ENCODE peak calls at places on chromosomes 6 and 20, in six cellular contexts. D is Peyer's patch; Q is prostate gland; O is Panc1; E is CD4-positive, CD25-positive, alpha-beta regulatory T cell; L is sigmoid colon. Z is an unnamed sample. For H3K4me1, the result is how much of the 10 kb centered on the place peaks cover.

GRCh38 chr20:64090165-64090564 is 6.0 kb upstream of the LKAAEAR1 start:
- DNase-seq in D (no peak), Q (no peak), O (no peak), E (no peak), L (no peak), Z (no peak)

GRCh38 chr20:3754258-3754595 is 13.3 kb downstream of the ADISSP start:
- DNase-seq in D (no peak), Q (no peak), O (no peak), E (no peak), L (peak), Z (no peak)

GRCh38 chr6:45924763-45925342 is 90.8 kb downstream of the CLIC5 start:
- DNase-seq in D (no peak), Q (no peak), O (no peak), E (no peak), L (no peak), Z (no peak)

GRCh38 chr20:43119720-43120119 is 70.0 kb downstream of the PTPRT start:
- DNase-seq in D (no peak), Q (no peak), O (no peak), E (no peak), L (no peak), Z (no peak)

GRCh38 chr6:150208606-150209352 is 65.9 kb downstream of the PPP1R14C start:
- DNase-seq in D (no peak), Q (no peak), O (no peak), E (no peak), L (no peak), Z (no peak)

GRCh38 chr20:11266571-11266970 is 592.8 kb upstream of the JAG1 start:
- DNase-seq in D (no peak), Q (no peak), O (peak), E (no peak), L (no peak), Z (no peak)

GRCh38 chr6:30885999-30886896 is 1.9 kb downstream of the DDR1 start:
- DNase-seq in D (no peak), Q (peak), O (no peak), E (no peak), L (peak), Z (peak)

GRCh38 chr6:111721677-111722219 is 116.1 kb upstream of the TRAF3IP2 start:
- DNase-seq in D (peak), Q (no peak), O (no peak), E (peak), L (no peak), Z (no peak)

GRCh38 chr6:152981989-152982767 is 663 bp downstream of the FBXO5 start:
- DNase-seq in D (no peak), Q (no peak), O (no peak), E (no peak), L (peak), Z (peak)

GRCh38 chr6:41727705-41728072 is 7.7 kb downstream of the TFEB start:
- DNase-seq in D (no peak), Q (no peak), O (no peak), E (no peak), L (no peak), Z (peak)

GRCh38 chr20:610130-611046 is at the start of gene TCF15:
- DNase-seq in D (no peak), Q (no peak), O (no peak), E (no peak), L (no peak), Z (peak)

GRCh38 chr6:85594197-85594930 is 706 bp upstream of the SNX14 start:
- DNase-seq in D (no peak), Q (peak), O (no peak), E (no peak), L (no peak), Z (no peak)

GRCh38 chr6:387293-387694 is 4.3 kb upstream of the IRF4 start:
- DNase-seq in D (no peak), Q (no peak), O (no peak), E (no peak), L (no peak), Z (no peak)

GRCh38 chr6:35730745-35731413 is 6.0 kb upstream of the ARMC12 start:
- DNase-seq in D (no peak), Q (no peak), O (no peak), E (no peak), L (no peak), Z (no peak)

GRCh38 chr6:35729722-35730121 is 7.1 kb upstream of the ARMC12 start:
- DNase-seq in D (no peak), Q (no peak), O (no peak), E (no peak), L (no peak), Z (no peak)

GRCh38 chr6:35733633-35734032 is 3.2 kb upstream of the ARMC12 start:
- DNase-seq in D (no peak), Q (peak), O (no peak), E (no peak), L (no peak), Z (no peak)

GRCh38 chr6:35731414-35731735 is 5.5 kb upstream of the ARMC12 start:
- DNase-seq in D (peak), Q (peak), O (no peak), E (peak), L (peak), Z (peak)

DNA sequence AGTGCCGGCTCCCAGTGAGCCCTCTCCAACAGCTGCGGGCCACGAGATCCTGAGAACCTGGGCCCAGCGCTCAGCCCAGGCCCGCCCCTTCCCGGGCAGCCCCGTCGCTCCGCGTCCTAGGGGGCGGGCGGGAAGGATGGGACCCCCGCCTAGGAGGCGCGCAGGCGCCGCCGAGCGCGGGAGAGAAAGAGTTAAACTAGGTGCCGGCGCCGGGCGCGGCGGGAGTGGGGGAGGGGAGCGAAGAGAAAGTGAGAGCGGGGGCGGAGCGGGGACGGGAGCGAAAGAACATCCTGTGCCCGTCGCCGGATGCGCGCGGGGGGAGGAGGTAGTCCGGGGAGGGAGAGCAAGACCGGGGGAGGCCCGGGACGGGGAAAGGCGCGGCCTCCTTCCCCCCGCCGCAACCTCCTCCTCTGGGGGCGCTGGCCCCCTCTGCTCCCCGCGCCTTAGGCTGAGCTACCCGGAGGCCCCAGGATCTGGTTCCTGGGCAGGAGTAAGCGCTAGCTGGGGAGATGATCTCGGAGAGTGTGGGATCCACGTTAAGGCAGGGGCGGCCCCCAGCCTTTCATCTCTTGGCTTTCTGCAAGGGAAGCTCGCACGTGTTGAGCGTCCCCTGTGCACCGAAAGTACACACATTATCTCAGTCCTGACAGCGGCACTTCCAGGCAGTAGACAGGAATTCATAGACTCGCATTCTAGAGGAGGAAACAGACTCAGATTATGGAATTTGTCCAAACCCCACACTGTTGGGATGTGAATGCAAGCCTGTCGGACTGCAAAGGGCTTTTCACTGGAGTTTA is 4.9 kb upstream of the ARMC12 start:
- DNase-seq in D (peak), Q (peak), O (no peak), E (peak), L (peak), Z (peak)
- H3K4me1 ChIP-seq in D (half or more), Q (half or more), O (under half), E (half or more), L (half or more), Z (under half)

GRCh38 chr6:3015144-3015543 is 15.4 kb downstream of the NQO2 start:
- DNase-seq in D (no peak), Q (no peak), O (no peak), E (no peak), L (no peak), Z (no peak)
- H3K4me3 ChIP-seq in D (no peak), Q (no peak), O (no peak), E (no peak), L (no peak), Z (no peak)

DNA sequence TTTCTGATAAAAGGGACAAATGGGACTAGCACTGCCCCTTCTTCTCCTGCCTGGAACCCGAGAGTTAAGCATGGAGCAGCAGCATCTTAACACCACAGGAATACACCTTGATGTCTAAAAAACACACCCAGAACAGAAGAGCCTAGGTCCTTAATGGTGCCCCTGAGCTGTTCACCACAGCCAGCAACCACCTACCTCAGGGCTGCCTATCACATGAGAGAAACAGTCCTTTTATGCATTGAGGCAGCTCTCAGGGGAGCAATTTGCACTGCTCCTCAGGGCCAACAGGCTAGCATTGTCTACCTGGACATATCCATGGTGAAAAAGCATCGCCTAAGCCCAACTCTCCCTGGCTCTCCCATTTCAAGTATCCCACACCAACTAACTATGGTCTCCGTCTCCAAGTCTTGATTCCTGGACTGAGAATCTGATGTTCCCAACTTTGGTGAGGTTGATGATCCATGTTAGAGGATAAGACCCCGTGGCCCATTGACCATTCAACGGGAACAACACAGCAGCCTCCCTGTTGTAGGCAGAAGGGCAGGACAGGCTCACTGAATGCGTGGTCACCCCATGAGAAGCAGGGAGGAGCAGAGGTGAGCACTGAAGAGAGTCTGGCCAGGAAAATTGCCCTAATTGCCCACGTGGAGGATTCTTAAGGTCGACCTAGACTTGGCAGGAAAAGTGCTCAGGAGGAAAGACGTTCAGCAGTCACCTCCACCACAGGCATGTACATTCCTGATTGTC is 4.1 kb upstream of the APMAP start:
- DNase-seq in D (no peak), Q (no peak), O (no peak), E (no peak), L (peak), Z (no peak)
- H3K4me1 ChIP-seq in D (under half), Q (under half), O (under half), E (under half), L (half or more), Z (under half)

DNA sequence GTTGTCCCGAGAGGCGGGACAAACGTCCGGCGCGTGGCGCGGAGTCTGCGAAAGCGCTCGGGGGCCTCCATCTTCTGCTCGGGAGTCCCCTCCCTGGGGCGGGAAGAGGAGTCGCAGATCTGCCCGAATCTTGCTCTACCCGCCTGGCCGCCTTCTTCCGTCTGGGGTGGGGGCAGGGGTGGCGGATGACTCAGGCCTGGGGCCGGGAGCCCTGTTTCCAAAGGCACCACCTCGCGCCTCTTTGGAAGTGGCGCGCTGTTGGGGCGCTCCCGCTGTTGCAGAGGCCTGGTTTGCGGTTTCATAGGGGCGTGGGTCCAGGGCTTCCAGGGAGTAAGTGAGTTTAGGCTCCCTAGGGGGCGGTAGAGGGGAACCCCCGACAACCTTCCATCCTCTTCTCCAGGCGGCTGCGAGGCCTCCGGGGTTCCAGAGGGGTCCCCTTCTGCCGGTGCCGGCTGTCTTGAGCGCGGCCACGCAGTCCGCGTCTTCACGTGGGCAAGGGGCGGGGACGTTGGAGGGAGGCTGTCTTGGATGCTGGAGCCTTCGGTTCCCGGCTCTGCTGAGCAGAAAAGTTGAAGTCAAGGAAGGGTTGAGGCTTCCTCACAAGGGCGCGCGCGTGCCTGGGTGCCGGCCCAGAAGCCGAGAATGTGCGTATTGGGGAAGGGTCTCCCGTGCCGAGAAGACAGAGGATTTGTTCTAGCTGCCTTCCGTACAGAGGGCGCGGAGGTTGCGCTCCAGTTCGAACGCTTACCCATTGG is 2.6 kb upstream of the TFAP2C start:
- DNase-seq in D (no peak), Q (no peak), O (no peak), E (no peak), L (peak), Z (no peak)
- H3K4me3 ChIP-seq in D (no peak), Q (no peak), O (no peak), E (no peak), L (no peak), Z (no peak)

GRCh38 chr20:50534567-50534966 is 24.4 kb downstream of the PTPN1 start:
- DNase-seq in D (no peak), Q (no peak), O (no peak), E (no peak), L (no peak), Z (no peak)
- H3K4me1 ChIP-seq in D (under half), Q (under half), O (half or more), E (under half), L (under half), Z (under half)

GRCh38 chr6:169451065-169451840 is 197.6 kb upstream of the THBS2 start:
- DNase-seq in D (no peak), Q (no peak), O (no peak), E (no peak), L (no peak), Z (no peak)

GRCh38 chr6:169449221-169449620 is 195.6 kb upstream of the THBS2 start:
- DNase-seq in D (no peak), Q (no peak), O (no peak), E (no peak), L (no peak), Z (no peak)

GRCh38 chr6:169452869-169453186 is 199.2 kb upstream of the THBS2 start:
- DNase-seq in D (no peak), Q (no peak), O (no peak), E (no peak), L (no peak), Z (no peak)

GRCh38 chr6:169452117-169452868 is 198.6 kb upstream of the THBS2 start:
- DNase-seq in D (no peak), Q (no peak), O (peak), E (no peak), L (peak), Z (peak)

DNA sequence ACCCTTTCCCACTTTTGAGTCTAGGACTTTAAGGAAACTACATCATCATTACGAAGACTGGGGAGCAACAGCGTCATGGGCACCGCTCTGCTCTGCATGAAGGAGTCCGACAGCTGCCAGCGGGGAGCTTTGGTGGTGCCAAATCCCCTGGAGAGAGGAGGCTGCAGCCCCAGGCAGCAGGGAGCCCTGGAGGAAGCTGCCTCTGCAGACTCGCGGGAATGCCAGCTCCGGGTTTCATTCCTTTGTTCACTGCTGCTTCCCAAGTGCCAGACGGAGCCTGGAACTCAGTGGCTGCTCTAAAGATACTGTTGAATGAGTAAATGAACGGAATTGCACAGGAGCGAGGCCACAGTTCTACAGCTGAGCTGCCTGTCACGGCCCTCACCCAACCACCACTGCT is 196.5 kb upstream of the THBS2 start:
- DNase-seq in D (no peak), Q (no peak), O (no peak), E (no peak), L (no peak), Z (no peak)
- H3K4me3 ChIP-seq in D (no peak), Q (no peak), O (no peak), E (no peak), L (no peak), Z (no peak)

DNA sequence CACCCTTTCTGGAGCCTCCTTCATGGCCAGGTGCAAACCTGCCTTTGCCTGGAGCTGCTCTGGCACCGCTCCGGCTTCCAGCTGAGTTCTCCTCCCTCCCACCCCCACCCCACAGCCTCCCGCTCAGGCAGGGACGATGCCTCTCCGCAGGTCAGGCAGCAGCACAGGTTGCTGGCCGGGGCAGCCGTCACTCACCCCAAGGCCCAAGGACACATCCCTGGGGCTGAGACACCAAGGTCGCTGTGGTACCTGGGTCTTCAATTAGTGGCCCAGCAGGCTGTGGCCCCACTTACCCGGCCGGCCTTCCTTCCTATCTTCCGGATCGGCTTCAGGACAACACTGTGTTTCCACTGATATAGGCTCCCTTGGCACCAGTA is 111.7 kb downstream of the ERMARD start:
- DNase-seq in D (no peak), Q (no peak), O (no peak), E (no peak), L (no peak), Z (peak)
- H3K4me1 ChIP-seq in D (under half), Q (under half), O (under half), E (under half), L (under half), Z (under half)

GRCh38 chr6:167350322-167350721 is 25.4 kb downstream of the TTLL2 start:
- DNase-seq in D (no peak), Q (no peak), O (no peak), E (no peak), L (no peak), Z (peak)
- H3K4me3 ChIP-seq in D (peak), Q (no peak), O (no peak), E (peak), L (peak), Z (peak)

DNA sequence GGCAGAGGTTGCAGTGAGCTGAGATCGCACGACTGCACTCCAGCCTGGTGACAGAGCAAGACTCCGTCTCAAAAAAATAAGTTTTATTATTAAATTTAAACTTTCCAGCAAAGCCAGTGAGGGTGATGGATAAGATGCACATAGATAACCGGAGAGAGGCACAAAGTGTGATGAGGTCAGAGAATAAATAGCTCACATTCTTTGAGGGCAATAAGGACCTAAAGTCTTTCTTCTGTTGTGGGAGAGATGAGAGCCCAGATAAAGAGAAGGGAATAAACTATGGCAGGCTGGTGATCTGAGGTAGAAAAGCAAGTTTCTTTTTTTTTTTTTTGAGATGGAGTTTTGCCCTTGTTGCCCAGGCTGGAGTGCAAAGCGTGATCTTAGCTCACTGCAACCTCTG is 20.6 kb upstream of the EZR start:
- DNase-seq in D (no peak), Q (no peak), O (no peak), E (no peak), L (peak), Z (no peak)
- H3K4me1 ChIP-seq in D (under half), Q (under half), O (under half), E (under half), L (under half), Z (under half)

Z was measured in heart left ventricle.